ENCODE peak calls at places on chromosomes 12 and 14, in nine cellular contexts. P is cardiac fibroblast, S is GM13977, R is fibroblast of lung, Y is fibroblast of pulmonary artery, B is astrocyte of the cerebellum, J is GM12865, I is Caco-2, D is GM23338. K is an unnamed sample.

GRCh38 chr12:77728018-77728417 is 102.7 kb upstream of the NAV3 start:
- DNase-seq in P (no peak), S (no peak), R (no peak), Y (no peak), B (no peak), J (peak), I (no peak), D (no peak), K (no peak)

GRCh38 chr12:64679487-64679983 is 69.2 kb downstream of the RASSF3 start:
- DNase-seq in P (peak), S (no peak), R (peak), Y (peak), B (peak), J (peak), I (no peak), D (no peak), K (no peak)

GRCh38 chr12:74847169-74847568 is 309.5 kb downstream of the ATXN7L3B start:
- DNase-seq in P (no peak), S (no peak), R (no peak), Y (no peak), B (no peak), J (no peak), I (no peak), D (no peak), K (no peak)

GRCh38 chr12:109702126-109702841 is 11.3 kb upstream of the FAM222A start:
- DNase-seq in P (no peak), S (no peak), R (no peak), Y (no peak), B (no peak), J (no peak), I (no peak), D (no peak), K (no peak)

GRCh38 chr12:57428965-57429364 is 1.9 kb downstream of the R3HDM2 start:
- DNase-seq in P (no peak), S (no peak), R (no peak), Y (no peak), B (no peak), J (no peak), I (no peak), D (no peak), K (no peak)

GRCh38 chr14:34301107-34301734 is 160.8 kb downstream of the SPTSSA start:
- DNase-seq in P (peak), S (peak), R (peak), Y (peak), B (peak), J (peak), I (no peak), D (peak), K (no peak)

GRCh38 chr12:64633940-64634337 is 23.6 kb downstream of the RASSF3 start:
- DNase-seq in P (peak), S (no peak), R (peak), Y (peak), B (peak), J (no peak), I (peak), D (no peak), K (no peak)

GRCh38 chr14:95442633-95443021 is 73.8 kb downstream of the SYNE3 start:
- DNase-seq in P (peak), S (peak), R (peak), Y (peak), B (peak), J (peak), I (peak), D (peak), K (peak)

GRCh38 chr14:94481468-94482131 is 5.6 kb upstream of the SERPINA9 start:
- DNase-seq in P (peak), S (no peak), R (no peak), Y (peak), B (no peak), J (peak), I (no peak), D (no peak), K (no peak)

GRCh38 chr12:132908145-132909029 is 21.0 kb upstream of the CHFR start:
- DNase-seq in P (peak), S (peak), R (peak), Y (peak), B (peak), J (peak), I (peak), D (peak), K (peak)

GRCh38 chr12:26821212-26821701 is 11.7 kb downstream of the ITPR2 start:
- DNase-seq in P (peak), S (no peak), R (peak), Y (no peak), B (peak), J (no peak), I (no peak), D (no peak), K (no peak)

GRCh38 chr12:76441016-76441415 is 92.8 kb upstream of the BBS10 start:
- DNase-seq in P (no peak), S (no peak), R (no peak), Y (no peak), B (no peak), J (peak), I (no peak), D (no peak), K (no peak)

GRCh38 chr14:37819155-37820015 is 224.0 kb downstream of the TTC6 start:
- DNase-seq in P (peak), S (no peak), R (peak), Y (peak), B (peak), J (no peak), I (no peak), D (peak), K (peak)

GRCh38 chr14:20460458-20461229 is 590 bp downstream of the PIP4P1 start:
- DNase-seq in P (no peak), S (no peak), R (no peak), Y (no peak), B (no peak), J (peak), I (peak), D (peak), K (no peak)

GRCh38 chr12:39392154-39392925 is 50.6 kb downstream of the KIF21A start:
- DNase-seq in P (no peak), S (no peak), R (no peak), Y (no peak), B (no peak), J (no peak), I (peak), D (no peak), K (no peak)

GRCh38 chr12:2613674-2614073 is 181.1 kb upstream of the FKBP4 start:
- DNase-seq in P (peak), S (no peak), R (peak), Y (peak), B (peak), J (peak), I (no peak), D (no peak), K (peak)

GRCh38 chr14:93946506-93947170 is 19.5 kb downstream of the FAM181A start:
- DNase-seq in P (peak), S (no peak), R (no peak), Y (peak), B (no peak), J (no peak), I (no peak), D (no peak), K (no peak)

GRCh38 chr14:32509632-32510187 is 180.6 kb downstream of the AKAP6 start:
- DNase-seq in P (peak), S (no peak), R (peak), Y (peak), B (peak), J (no peak), I (no peak), D (no peak), K (peak)

GRCh38 chr14:74508292-74508731 is 14.7 kb downstream of the ISCA2 start:
- DNase-seq in P (no peak), S (no peak), R (no peak), Y (peak), B (no peak), J (no peak), I (no peak), D (peak), K (no peak)

GRCh38 chr12:77941396-77941795 is 110.7 kb downstream of the NAV3 start:
- DNase-seq in P (peak), S (no peak), R (no peak), Y (no peak), B (no peak), J (no peak), I (no peak), D (no peak), K (no peak)

GRCh38 chr12:15918066-15918465 is 6.9 kb downstream of the DERA start:
- DNase-seq in P (no peak), S (no peak), R (no peak), Y (no peak), B (no peak), J (no peak), I (no peak), D (no peak), K (no peak)

GRCh38 chr12:28442101-28442500 is 251.8 kb downstream of the CCDC91 start:
- DNase-seq in P (no peak), S (no peak), R (no peak), Y (no peak), B (no peak), J (no peak), I (no peak), D (no peak), K (no peak)

GRCh38 chr14:91875515-91876286 is 8.4 kb upstream of the TC2N start:
- DNase-seq in P (no peak), S (no peak), R (no peak), Y (no peak), B (no peak), J (no peak), I (no peak), D (no peak), K (no peak)

GRCh38 chr12:132438139-132438700 is 51.7 kb upstream of the FBRSL1 start:
- DNase-seq in P (no peak), S (no peak), R (no peak), Y (no peak), B (no peak), J (no peak), I (no peak), D (no peak), K (no peak)

GRCh38 chr12:110245278-110245868 is 35.7 kb upstream of the ATP2A2 start:
- DNase-seq in P (peak), S (peak), R (no peak), Y (no peak), B (no peak), J (peak), I (no peak), D (peak), K (no peak)

GRCh38 chr14:101506921-101507300 is 54.4 kb upstream of the DIO3 start:
- DNase-seq in P (no peak), S (no peak), R (no peak), Y (no peak), B (no peak), J (no peak), I (peak), D (no peak), K (no peak)

GRCh38 chr14:65791551-65791981 is 379.0 kb downstream of the FUT8 start:
- DNase-seq in P (peak), S (peak), R (no peak), Y (peak), B (peak), J (peak), I (no peak), D (no peak), K (peak)

GRCh38 chr12:92078167-92079053 is 67.2 kb downstream of the BTG1 start:
- DNase-seq in P (peak), S (no peak), R (peak), Y (peak), B (peak), J (no peak), I (no peak), D (no peak), K (peak)

GRCh38 chr12:32179011-32179395 is 72.4 kb downstream of the BICD1 start:
- DNase-seq in P (no peak), S (no peak), R (no peak), Y (no peak), B (no peak), J (no peak), I (no peak), D (no peak), K (no peak)

GRCh38 chr12:104493504-104493903 is 36.8 kb downstream of the CHST11 start:
- DNase-seq in P (no peak), S (no peak), R (no peak), Y (no peak), B (no peak), J (no peak), I (no peak), D (no peak), K (no peak)

GRCh38 chr14:24513009-24513408 is 4.9 kb upstream of the CMA1 start:
- DNase-seq in P (peak), S (no peak), R (no peak), Y (peak), B (no peak), J (no peak), I (no peak), D (peak), K (no peak)

GRCh38 chr12:102965281-102966155 is 8.0 kb downstream of the ASCL1 start:
- DNase-seq in P (no peak), S (no peak), R (no peak), Y (no peak), B (no peak), J (no peak), I (no peak), D (peak), K (no peak)

GRCh38 chr12:126480396-126480795 is 1415.2 kb downstream of the AACS start:
- DNase-seq in P (no peak), S (no peak), R (no peak), Y (no peak), B (no peak), J (no peak), I (no peak), D (peak), K (no peak)

GRCh38 chr14:58777541-58777979 is 139.8 kb downstream of the DACT1 start:
- DNase-seq in P (no peak), S (peak), R (peak), Y (no peak), B (peak), J (peak), I (no peak), D (no peak), K (no peak)

GRCh38 chr14:75126679-75127473 is at the start of gene NEK9:
- DNase-seq in P (peak), S (peak), R (peak), Y (peak), B (no peak), J (peak), I (peak), D (peak), K (no peak)

GRCh38 chr14:23252006-23252405 is 14.3 kb downstream of the RNF212B start:
- DNase-seq in P (no peak), S (no peak), R (no peak), Y (no peak), B (no peak), J (no peak), I (no peak), D (peak), K (no peak)

GRCh38 chr14:103139371-103140016 is 16.2 kb downstream of the TNFAIP2 start:
- DNase-seq in P (no peak), S (no peak), R (no peak), Y (no peak), B (no peak), J (no peak), I (no peak), D (peak), K (no peak)

GRCh38 chr14:92647499-92648279 is 100.7 kb downstream of the LGMN start:
- DNase-seq in P (peak), S (no peak), R (peak), Y (peak), B (no peak), J (no peak), I (no peak), D (no peak), K (no peak)

GRCh38 chr12:20127401-20127800 is 240.9 kb upstream of the PDE3A start:
- DNase-seq in P (peak), S (no peak), R (peak), Y (peak), B (no peak), J (no peak), I (no peak), D (no peak), K (no peak)

GRCh38 chr12:20120296-20120695 is 248.0 kb upstream of the PDE3A start:
- DNase-seq in P (peak), S (no peak), R (no peak), Y (peak), B (peak), J (no peak), I (no peak), D (no peak), K (no peak)

GRCh38 chr12:20123465-20123864 is 244.9 kb upstream of the PDE3A start:
- DNase-seq in P (no peak), S (no peak), R (no peak), Y (no peak), B (no peak), J (no peak), I (no peak), D (no peak), K (no peak)

GRCh38 chr12:20125259-20125919 is 242.9 kb upstream of the PDE3A start:
- DNase-seq in P (no peak), S (no peak), R (no peak), Y (peak), B (no peak), J (no peak), I (no peak), D (no peak), K (no peak)

GRCh38 chr12:20122274-20122673 is 246.1 kb upstream of the PDE3A start:
- DNase-seq in P (no peak), S (no peak), R (no peak), Y (no peak), B (no peak), J (no peak), I (no peak), D (no peak), K (no peak)
- TF ChIP-seq CTCF in P (no peak), S (peak), R (no peak), Y (no peak), B (no peak), J (peak), I (no peak), D (no peak), K (no peak)

DNA sequence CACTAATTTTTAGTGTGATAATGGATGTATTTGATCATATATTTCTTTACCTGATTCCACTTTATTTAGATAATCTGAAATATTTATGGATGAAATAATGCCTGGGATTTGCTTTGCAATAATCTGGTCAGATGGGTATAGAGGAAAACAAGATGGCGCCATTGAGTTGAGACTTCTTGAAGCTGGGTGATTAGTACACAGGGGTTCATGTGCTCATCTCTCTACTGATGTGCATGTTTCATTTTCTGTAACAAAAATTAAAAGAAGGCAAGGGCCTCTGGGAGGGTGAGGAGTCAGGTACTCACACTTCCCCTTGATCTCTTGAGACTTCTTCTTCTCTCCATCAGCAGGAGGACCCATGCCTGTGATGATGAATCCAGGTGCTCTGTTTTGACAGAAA is 61.8 kb downstream of the GCH1 start:
- DNase-seq in P (no peak), S (peak), R (no peak), Y (no peak), B (no peak), J (no peak), I (no peak), D (no peak), K (no peak)
- TF ChIP-seq CTCF in P (no peak), S (peak), R (no peak), Y (no peak), B (no peak), J (no peak), I (no peak), D (peak), K (no peak)

GRCh38 chr12:41269056-41269455 is 80.9 kb downstream of the PDZRN4 start:
- DNase-seq in P (no peak), S (no peak), R (no peak), Y (no peak), B (no peak), J (no peak), I (no peak), D (no peak), K (no peak)

GRCh38 chr12:41264281-41264680 is 76.2 kb downstream of the PDZRN4 start:
- DNase-seq in P (peak), S (peak), R (peak), Y (peak), B (no peak), J (no peak), I (no peak), D (peak), K (no peak)
- TF ChIP-seq CTCF in P (no peak), S (peak), R (no peak), Y (peak), B (no peak), J (peak), I (peak), D (no peak), K (peak)

GRCh38 chr14:77062261-77062660 is 33.8 kb upstream of the IRF2BPL start:
- DNase-seq in P (no peak), S (no peak), R (no peak), Y (no peak), B (no peak), J (no peak), I (no peak), D (no peak), K (no peak)

GRCh38 chr14:77061630-77062029 is 33.1 kb upstream of the IRF2BPL start:
- DNase-seq in P (no peak), S (no peak), R (no peak), Y (no peak), B (no peak), J (no peak), I (no peak), D (no peak), K (no peak)

GRCh38 chr14:77058785-77059184 is 30.3 kb upstream of the IRF2BPL start:
- DNase-seq in P (no peak), S (no peak), R (no peak), Y (no peak), B (no peak), J (no peak), I (no peak), D (no peak), K (no peak)

GRCh38 chr14:77058082-77058481 is 29.6 kb upstream of the IRF2BPL start:
- DNase-seq in P (no peak), S (no peak), R (no peak), Y (no peak), B (no peak), J (no peak), I (no peak), D (no peak), K (no peak)

GRCh38 chr14:77059276-77059934 is 30.9 kb upstream of the IRF2BPL start:
- DNase-seq in P (peak), S (no peak), R (peak), Y (peak), B (peak), J (peak), I (no peak), D (peak), K (peak)
- TF ChIP-seq CTCF in P (peak), S (peak), R (peak), Y (peak), B (peak), J (peak), I (no peak), D (peak), K (peak)

GRCh38 chr12:6961695-6962284 is 8.7 kb downstream of the PHB2 start:
- DNase-seq in P (peak), S (peak), R (peak), Y (peak), B (no peak), J (peak), I (peak), D (peak), K (peak)
- TF ChIP-seq CTCF in P (peak), S (peak), R (peak), Y (peak), B (peak), J (peak), I (peak), D (peak), K (peak)

DNA sequence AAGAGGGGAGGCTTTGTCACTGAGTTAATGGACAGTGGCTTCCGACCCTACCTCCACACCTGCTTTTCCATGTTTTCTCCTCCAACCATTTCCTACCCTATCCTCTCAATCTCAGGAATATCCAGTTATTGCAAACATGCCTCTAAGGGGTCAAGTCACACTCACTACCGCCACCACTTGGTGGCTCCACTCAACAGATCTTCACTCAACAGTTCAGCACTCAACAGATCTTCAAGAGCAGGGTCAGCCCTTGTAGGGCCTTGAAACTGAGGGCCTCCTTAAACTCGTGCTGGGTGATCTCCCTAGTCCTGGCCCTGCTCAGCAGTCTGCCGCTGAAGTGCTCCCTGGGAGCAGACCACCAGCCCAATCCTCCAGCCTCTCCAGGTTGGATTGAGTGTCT is 14.2 kb downstream of the ZNF641 start:
- DNase-seq in P (peak), S (no peak), R (no peak), Y (peak), B (no peak), J (peak), I (no peak), D (peak), K (no peak)
- TF ChIP-seq CTCF in P (no peak), S (peak), R (no peak), Y (peak), B (no peak), J (peak), I (no peak), D (peak), K (no peak)

GRCh38 chr14:69547701-69548348 is 26.8 kb downstream of the CCDC177 start:
- DNase-seq in P (peak), S (peak), R (no peak), Y (peak), B (no peak), J (no peak), I (no peak), D (peak), K (no peak)
- TF ChIP-seq CTCF in P (peak), S (peak), R (peak), Y (peak), B (peak), J (peak), I (no peak), D (peak), K (peak)

GRCh38 chr12:90253674-90254181 is 545.1 kb upstream of the ATP2B1 start:
- DNase-seq in P (peak), S (peak), R (peak), Y (peak), B (peak), J (peak), I (peak), D (peak), K (no peak)
- TF ChIP-seq CTCF in P (peak), S (peak), R (peak), Y (peak), B (peak), J (peak), I (no peak), D (peak), K (peak)